ENCODE peak calls at places on chromosome 17, in nine cellular contexts. One of them, this sample, is unnamed.

GRCh38 chr17:16108386-16108785 is 106.9 kb downstream of the NCOR1 start:
- DNase-seq in cardiac fibroblast: no peak
- DNase-seq in upper lobe of right lung: no peak
- DNase-seq in heart left ventricle: no peak
- DNase-seq in neural progenitor cell: no peak
- DNase-seq in OCI-LY7: no peak
- DNase-seq in IMR-90: no peak
- DNase-seq in brain microvascular endothelial cell: no peak
- DNase-seq in stomach: no peak
- DNase-seq in this sample: no peak

GRCh38 chr17:82073446-82073845 is 7.8 kb upstream of the DUS1L start:
- DNase-seq in upper lobe of right lung: no peak
- DNase-seq in OCI-LY7: no peak
- DNase-seq in brain microvascular endothelial cell: no peak
- DNase-seq in cardiac fibroblast: no peak
- DNase-seq in IMR-90: no peak
- DNase-seq in stomach: no peak
- DNase-seq in heart left ventricle: no peak
- DNase-seq in neural progenitor cell: no peak
- DNase-seq in this sample: no peak

GRCh38 chr17:67569873-67570272 is 147.9 kb upstream of the NOL11 start:
- DNase-seq in IMR-90: no peak
- DNase-seq in upper lobe of right lung: no peak
- DNase-seq in OCI-LY7: no peak
- DNase-seq in heart left ventricle: no peak
- DNase-seq in cardiac fibroblast: no peak
- DNase-seq in brain microvascular endothelial cell: no peak
- DNase-seq in neural progenitor cell: no peak
- DNase-seq in stomach: no peak
- DNase-seq in this sample: no peak

GRCh38 chr17:49554694-49555494 is 20.8 kb upstream of the NXPH3 start:
- DNase-seq in brain microvascular endothelial cell: no peak
- DNase-seq in IMR-90: no peak
- DNase-seq in upper lobe of right lung: peak; percentile 60
- DNase-seq in cardiac fibroblast: no peak
- DNase-seq in heart left ventricle: no peak
- DNase-seq in OCI-LY7: no peak
- DNase-seq in neural progenitor cell: peak; percentile 1
- DNase-seq in stomach: no peak
- DNase-seq in this sample: no peak

GRCh38 chr17:20127660-20128413 is 118.7 kb downstream of the SPECC1 start:
- DNase-seq in heart left ventricle: no peak
- DNase-seq in upper lobe of right lung: no peak
- DNase-seq in stomach: no peak
- DNase-seq in neural progenitor cell: no peak
- DNase-seq in OCI-LY7: no peak
- DNase-seq in brain microvascular endothelial cell: no peak
- DNase-seq in IMR-90: peak; percentile 94
- DNase-seq in cardiac fibroblast: peak; percentile 22
- DNase-seq in this sample: no peak

GRCh38 chr17:37327341-37328090 is 48.3 kb upstream of the C17orf78 start:
- DNase-seq in OCI-LY7: no peak
- DNase-seq in neural progenitor cell: no peak
- DNase-seq in heart left ventricle: no peak
- DNase-seq in IMR-90: peak; percentile 94
- DNase-seq in brain microvascular endothelial cell: peak; percentile 62
- DNase-seq in cardiac fibroblast: peak; percentile 90
- DNase-seq in upper lobe of right lung: no peak
- DNase-seq in stomach: no peak
- DNase-seq in this sample: peak; percentile 79

GRCh38 chr17:50882851-50883250 is 16.7 kb upstream of the TOB1 start:
- DNase-seq in IMR-90: peak; percentile 76
- DNase-seq in neural progenitor cell: no peak
- DNase-seq in brain microvascular endothelial cell: peak; percentile 48
- DNase-seq in cardiac fibroblast: peak; percentile 39
- DNase-seq in OCI-LY7: no peak
- DNase-seq in heart left ventricle: no peak
- DNase-seq in stomach: no peak
- DNase-seq in upper lobe of right lung: no peak
- DNase-seq in this sample: no peak

GRCh38 chr17:78258323-78259229 is 27.1 kb downstream of the TMEM235 start:
- DNase-seq in IMR-90: peak; percentile 12
- DNase-seq in neural progenitor cell: peak; percentile 8
- DNase-seq in OCI-LY7: peak; percentile 45
- DNase-seq in brain microvascular endothelial cell: peak; percentile 38
- DNase-seq in upper lobe of right lung: peak; percentile 82
- DNase-seq in heart left ventricle: peak; percentile 90
- DNase-seq in stomach: peak; percentile 63
- DNase-seq in cardiac fibroblast: peak; percentile 81
- DNase-seq in this sample: no peak

GRCh38 chr17:39812466-39812865 is 51.6 kb downstream of the IKZF3 start:
- DNase-seq in cardiac fibroblast: no peak
- DNase-seq in upper lobe of right lung: no peak
- DNase-seq in heart left ventricle: no peak
- DNase-seq in neural progenitor cell: no peak
- DNase-seq in stomach: peak; percentile 79
- DNase-seq in brain microvascular endothelial cell: no peak
- DNase-seq in IMR-90: no peak
- DNase-seq in OCI-LY7: no peak
- DNase-seq in this sample: no peak

GRCh38 chr17:14428640-14429029 is 127.8 kb downstream of the HS3ST3B1 start:
- DNase-seq in OCI-LY7: peak; percentile 84
- DNase-seq in stomach: no peak
- DNase-seq in neural progenitor cell: no peak
- DNase-seq in IMR-90: no peak
- DNase-seq in heart left ventricle: no peak
- DNase-seq in brain microvascular endothelial cell: no peak
- DNase-seq in upper lobe of right lung: no peak
- DNase-seq in cardiac fibroblast: no peak
- DNase-seq in this sample: no peak

GRCh38 chr17:77105706-77106105 is 35.1 kb upstream of the SEC14L1 start:
- DNase-seq in heart left ventricle: no peak
- DNase-seq in neural progenitor cell: no peak
- DNase-seq in OCI-LY7: no peak
- DNase-seq in IMR-90: no peak
- DNase-seq in stomach: no peak
- DNase-seq in upper lobe of right lung: no peak
- DNase-seq in brain microvascular endothelial cell: no peak
- DNase-seq in cardiac fibroblast: no peak
- DNase-seq in this sample: no peak

GRCh38 chr17:66514227-66514806 is 211.9 kb downstream of the PRKCA start:
- DNase-seq in neural progenitor cell: no peak
- DNase-seq in upper lobe of right lung: no peak
- DNase-seq in cardiac fibroblast: no peak
- DNase-seq in heart left ventricle: no peak
- DNase-seq in brain microvascular endothelial cell: peak; percentile 44
- DNase-seq in IMR-90: peak; percentile 81
- DNase-seq in OCI-LY7: no peak
- DNase-seq in stomach: no peak
- DNase-seq in this sample: no peak

GRCh38 chr17:50196826-50197225 is 4.6 kb downstream of the COL1A1 start:
- DNase-seq in upper lobe of right lung: no peak
- DNase-seq in cardiac fibroblast: peak; percentile 55
- DNase-seq in stomach: no peak
- DNase-seq in brain microvascular endothelial cell: no peak
- DNase-seq in heart left ventricle: no peak
- DNase-seq in OCI-LY7: no peak
- DNase-seq in IMR-90: peak; percentile 84
- DNase-seq in neural progenitor cell: no peak
- DNase-seq in this sample: no peak

GRCh38 chr17:29116652-29117439 is 63.4 kb downstream of the MYO18A start:
- DNase-seq in heart left ventricle: peak; percentile 91
- DNase-seq in brain microvascular endothelial cell: peak; percentile 62
- DNase-seq in OCI-LY7: peak; percentile 70
- DNase-seq in neural progenitor cell: peak; percentile 88
- DNase-seq in stomach: peak; percentile 82
- DNase-seq in cardiac fibroblast: peak; percentile 71
- DNase-seq in IMR-90: peak; percentile 47
- DNase-seq in upper lobe of right lung: peak; percentile 91
- DNase-seq in this sample: no peak

GRCh38 chr17:39069114-39069756 is 82.2 kb downstream of the PLXDC1 start:
- DNase-seq in upper lobe of right lung: no peak
- DNase-seq in OCI-LY7: peak; percentile 76
- DNase-seq in cardiac fibroblast: peak; percentile 74
- DNase-seq in heart left ventricle: no peak
- DNase-seq in stomach: no peak
- DNase-seq in IMR-90: peak; percentile 54
- DNase-seq in neural progenitor cell: peak; percentile 74
- DNase-seq in brain microvascular endothelial cell: peak; percentile 46
- DNase-seq in this sample: no peak

GRCh38 chr17:30173649-30174048 is 57.0 kb downstream of the NSRP1 start:
- DNase-seq in stomach: no peak
- DNase-seq in OCI-LY7: no peak
- DNase-seq in upper lobe of right lung: no peak
- DNase-seq in neural progenitor cell: no peak
- DNase-seq in cardiac fibroblast: peak; percentile 11
- DNase-seq in heart left ventricle: no peak
- DNase-seq in brain microvascular endothelial cell: no peak
- DNase-seq in IMR-90: no peak
- DNase-seq in this sample: no peak

GRCh38 chr17:77400445-77400870 is 259.7 kb downstream of the SEC14L1 start:
- DNase-seq in brain microvascular endothelial cell: peak; percentile 38
- DNase-seq in OCI-LY7: peak; percentile 91
- DNase-seq in cardiac fibroblast: no peak
- DNase-seq in IMR-90: no peak
- DNase-seq in stomach: peak; percentile 54
- DNase-seq in heart left ventricle: peak; percentile 82
- DNase-seq in neural progenitor cell: peak; percentile 59
- DNase-seq in upper lobe of right lung: no peak
- DNase-seq in this sample: no peak

GRCh38 chr17:82887255-82888164 is 47.7 kb upstream of the ZNF750 start:
- DNase-seq in stomach: no peak
- DNase-seq in neural progenitor cell: no peak
- DNase-seq in brain microvascular endothelial cell: no peak
- DNase-seq in upper lobe of right lung: no peak
- DNase-seq in heart left ventricle: peak; percentile 42
- DNase-seq in OCI-LY7: no peak
- DNase-seq in IMR-90: peak; percentile 46
- DNase-seq in cardiac fibroblast: no peak
- DNase-seq in this sample: peak; percentile 3

GRCh38 chr17:68627956-68628355 is 26.8 kb upstream of the FAM20A start:
- DNase-seq in neural progenitor cell: no peak
- DNase-seq in OCI-LY7: no peak
- DNase-seq in stomach: peak; percentile 43
- DNase-seq in upper lobe of right lung: no peak
- DNase-seq in heart left ventricle: no peak
- DNase-seq in brain microvascular endothelial cell: no peak
- DNase-seq in cardiac fibroblast: peak; percentile 29
- DNase-seq in IMR-90: no peak
- DNase-seq in this sample: no peak

GRCh38 chr17:13114601-13115024 is 96.8 kb upstream of the ELAC2 start:
- DNase-seq in cardiac fibroblast: peak; percentile 56
- DNase-seq in heart left ventricle: no peak
- DNase-seq in upper lobe of right lung: no peak
- DNase-seq in OCI-LY7: peak; percentile 2
- DNase-seq in neural progenitor cell: peak; percentile 87
- DNase-seq in stomach: peak; percentile 47
- DNase-seq in brain microvascular endothelial cell: peak; percentile 5
- DNase-seq in IMR-90: peak; percentile 28
- DNase-seq in this sample: peak; percentile 48

GRCh38 chr17:47956818-47957590 is 679 bp downstream of the PRR15L start:
- DNase-seq in heart left ventricle: no peak
- DNase-seq in stomach: no peak
- DNase-seq in brain microvascular endothelial cell: no peak
- DNase-seq in cardiac fibroblast: no peak
- DNase-seq in upper lobe of right lung: peak; percentile 72
- DNase-seq in OCI-LY7: no peak
- DNase-seq in IMR-90: peak; percentile 15
- DNase-seq in neural progenitor cell: no peak
- DNase-seq in this sample: no peak

GRCh38 chr17:68480885-68481284 is 23.6 kb upstream of the WIPI1 start:
- DNase-seq in neural progenitor cell: no peak
- DNase-seq in IMR-90: no peak
- DNase-seq in heart left ventricle: no peak
- DNase-seq in stomach: no peak
- DNase-seq in OCI-LY7: no peak
- DNase-seq in cardiac fibroblast: no peak
- DNase-seq in upper lobe of right lung: no peak
- DNase-seq in brain microvascular endothelial cell: no peak
- DNase-seq in this sample: no peak

GRCh38 chr17:2075336-2076056 is 20.6 kb downstream of the HIC1 start:
- DNase-seq in heart left ventricle: peak; percentile 71
- DNase-seq in OCI-LY7: no peak
- DNase-seq in cardiac fibroblast: peak; percentile 79
- DNase-seq in IMR-90: peak; percentile 62
- DNase-seq in brain microvascular endothelial cell: peak; percentile 37
- DNase-seq in upper lobe of right lung: no peak
- DNase-seq in neural progenitor cell: peak; percentile 31
- DNase-seq in stomach: no peak
- DNase-seq in this sample: no peak
- TF ChIP-seq CTCF in heart left ventricle: no peak
- TF ChIP-seq CTCF in OCI-LY7: no peak
- TF ChIP-seq CTCF in cardiac fibroblast: peak; percentile 6
- TF ChIP-seq CTCF in IMR-90: no peak
- TF ChIP-seq CTCF in brain microvascular endothelial cell: no peak
- TF ChIP-seq CTCF in upper lobe of right lung: no peak
- TF ChIP-seq CTCF in neural progenitor cell: no peak
- TF ChIP-seq CTCF in stomach: no peak
- TF ChIP-seq CTCF in this sample: no peak

GRCh38 chr17:64385187-64386083 is 5.2 kb downstream of the PECAM1 start:
- DNase-seq in OCI-LY7: no peak
- DNase-seq in brain microvascular endothelial cell: peak; percentile 85
- DNase-seq in heart left ventricle: peak; percentile 73
- DNase-seq in neural progenitor cell: no peak
- DNase-seq in IMR-90: peak; percentile 88
- DNase-seq in stomach: no peak
- DNase-seq in upper lobe of right lung: peak; percentile 60
- DNase-seq in cardiac fibroblast: peak; percentile 92
- DNase-seq in this sample: peak; percentile 92
- H3K4me3 ChIP-seq in OCI-LY7: no peak overlapping the region
- H3K4me3 ChIP-seq in brain microvascular endothelial cell: no peak overlapping the region
- H3K4me3 ChIP-seq in heart left ventricle: peak overlapping the region; percentile 55
- H3K4me3 ChIP-seq in neural progenitor cell: no peak overlapping the region
- H3K4me3 ChIP-seq in IMR-90: no peak overlapping the region
- H3K4me3 ChIP-seq in stomach: no peak overlapping the region
- H3K4me3 ChIP-seq in upper lobe of right lung: peak overlapping the region; percentile 46
- H3K4me3 ChIP-seq in cardiac fibroblast: peak overlapping the region; percentile 57
- H3K4me3 ChIP-seq in this sample: no peak overlapping the region

DNA sequence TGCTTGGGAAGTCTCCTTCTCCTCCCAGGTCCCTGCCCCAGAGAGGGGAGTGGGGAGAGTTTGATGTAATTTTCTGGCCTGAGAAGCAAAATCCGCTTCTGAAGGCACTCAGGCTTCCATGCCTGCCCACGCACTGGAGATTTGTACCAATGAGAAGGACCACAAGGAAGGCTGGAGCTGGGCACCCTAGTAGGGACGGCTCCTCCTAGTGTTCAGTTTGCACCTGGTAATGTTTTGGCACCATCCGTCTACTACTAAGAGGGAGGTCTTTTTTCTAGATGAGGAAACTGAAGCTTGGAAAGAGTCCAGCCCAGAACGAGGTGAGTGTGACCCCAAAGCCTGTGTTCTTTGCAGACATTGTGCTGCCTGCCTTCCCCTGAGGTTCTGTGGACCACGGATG is 83.6 kb upstream of the NLRP1 start:
- DNase-seq in IMR-90: no peak
- DNase-seq in OCI-LY7: peak; percentile 5
- DNase-seq in stomach: no peak
- DNase-seq in brain microvascular endothelial cell: no peak
- DNase-seq in cardiac fibroblast: no peak
- DNase-seq in neural progenitor cell: peak; percentile 23
- DNase-seq in upper lobe of right lung: no peak
- DNase-seq in heart left ventricle: no peak
- DNase-seq in this sample: no peak
- TF ChIP-seq CTCF in IMR-90: no peak
- TF ChIP-seq CTCF in OCI-LY7: peak; percentile 60
- TF ChIP-seq CTCF in stomach: no peak
- TF ChIP-seq CTCF in brain microvascular endothelial cell: no peak
- TF ChIP-seq CTCF in cardiac fibroblast: peak; percentile 11
- TF ChIP-seq CTCF in neural progenitor cell: peak; percentile 37
- TF ChIP-seq CTCF in upper lobe of right lung: peak; percentile 5
- TF ChIP-seq CTCF in heart left ventricle: no peak
- TF ChIP-seq CTCF in this sample: peak; percentile 10

GRCh38 chr17:79916991-79917901 is 78.0 kb upstream of the CBX4 start:
- DNase-seq in stomach: no peak
- DNase-seq in IMR-90: no peak
- DNase-seq in OCI-LY7: no peak
- DNase-seq in cardiac fibroblast: no peak
- DNase-seq in neural progenitor cell: no peak
- DNase-seq in heart left ventricle: no peak
- DNase-seq in upper lobe of right lung: no peak
- DNase-seq in brain microvascular endothelial cell: no peak
- DNase-seq in this sample: no peak
- H3K4me3 ChIP-seq in stomach: no peak overlapping the region
- H3K4me3 ChIP-seq in IMR-90: no peak overlapping the region
- H3K4me3 ChIP-seq in OCI-LY7: no peak overlapping the region
- H3K4me3 ChIP-seq in cardiac fibroblast: no peak overlapping the region
- H3K4me3 ChIP-seq in neural progenitor cell: no peak overlapping the region
- H3K4me3 ChIP-seq in heart left ventricle: no peak overlapping the region
- H3K4me3 ChIP-seq in upper lobe of right lung: no peak overlapping the region
- H3K4me3 ChIP-seq in brain microvascular endothelial cell: no peak overlapping the region
- H3K4me3 ChIP-seq in this sample: no peak overlapping the region